ENCODE peak calls at places on chromosomes 13 and 19, in six cellular contexts. G is omental fat pad, B is HFFc6, U is HL-60, C is Calu3, D is fibroblast of mammary gland. J is an unnamed sample.

GRCh38 chr19:58450836-58451357 is 525 bp upstream of the ZNF324B start:
- DNase-seq in G (no peak), B (no peak), U (no peak), C (no peak), D (no peak), J (no peak)

GRCh38 chr19:10271543-10272086 is 695 bp downstream of the ICAM1 start:
- DNase-seq in G (no peak), B (no peak), U (peak), C (no peak), D (no peak), J (no peak)

GRCh38 chr19:28701491-28701890 is 511.5 kb downstream of the UQCRFS1 start:
- DNase-seq in G (no peak), B (peak), U (no peak), C (no peak), D (peak), J (no peak)

GRCh38 chr13:73200432-73200831 is 141.6 kb downstream of the KLF5 start:
- DNase-seq in G (no peak), B (no peak), U (no peak), C (no peak), D (peak), J (no peak)

GRCh38 chr19:56317749-56318148 is 3.1 kb upstream of the ZSCAN5A start:
- DNase-seq in G (no peak), B (no peak), U (no peak), C (no peak), D (no peak), J (no peak)

GRCh38 chr13:100646030-100646673 is 28.4 kb downstream of the TMTC4 start:
- DNase-seq in G (no peak), B (no peak), U (no peak), C (peak), D (peak), J (peak)

GRCh38 chr19:38678217-38678890 is 30.9 kb downstream of the ACTN4 start:
- DNase-seq in G (no peak), B (no peak), U (no peak), C (no peak), D (no peak), J (no peak)

GRCh38 chr19:15469513-15470297 is 5.4 kb upstream of the RASAL3 start:
- DNase-seq in G (no peak), B (no peak), U (no peak), C (no peak), D (no peak), J (no peak)

GRCh38 chr19:49520705-49521319 is 7.0 kb upstream of the RCN3 start:
- DNase-seq in G (no peak), B (no peak), U (no peak), C (no peak), D (peak), J (no peak)

GRCh38 chr13:114323349-114323748 is 9.0 kb downstream of the CHAMP1 start:
- DNase-seq in G (no peak), B (no peak), U (no peak), C (no peak), D (no peak), J (no peak)

GRCh38 chr19:49793561-49793840 is 19.6 kb downstream of the FUZ start:
- DNase-seq in G (no peak), B (peak), U (no peak), C (no peak), D (peak), J (no peak)

GRCh38 chr13:21690955-21691354 is 20.1 kb downstream of the FGF9 start:
- DNase-seq in G (no peak), B (no peak), U (no peak), C (no peak), D (no peak), J (no peak)

GRCh38 chr19:29966594-29967249 is 24.7 kb downstream of the URI1 start:
- DNase-seq in G (no peak), B (peak), U (no peak), C (no peak), D (peak), J (no peak)

GRCh38 chr13:44718467-44718866 is 142.3 kb upstream of the TSC22D1 start:
- DNase-seq in G (no peak), B (no peak), U (no peak), C (no peak), D (no peak), J (no peak)

GRCh38 chr19:47507924-47508553 is 6.8 kb downstream of the NAPA start:
- DNase-seq in G (no peak), B (no peak), U (no peak), C (no peak), D (no peak), J (no peak)

GRCh38 chr13:40777166-40777956 is 6.4 kb upstream of the MRPS31 start:
- DNase-seq in G (no peak), B (peak), U (peak), C (peak), D (peak), J (peak)

GRCh38 chr19:14517840-14518505 is at the start of gene DNAJB1:
- DNase-seq in G (no peak), B (peak), U (peak), C (peak), D (peak), J (peak)

GRCh38 chr19:14164724-14165493 is 28.5 kb upstream of the ASF1B start:
- DNase-seq in G (no peak), B (no peak), U (no peak), C (no peak), D (no peak), J (no peak)

GRCh38 chr19:3644351-3645066 is 17.9 kb upstream of the CACTIN start:
- DNase-seq in G (no peak), B (no peak), U (no peak), C (no peak), D (peak), J (no peak)

GRCh38 chr19:49539192-49539952 is 11.6 kb downstream of the RCN3 start:
- DNase-seq in G (no peak), B (no peak), U (no peak), C (no peak), D (no peak), J (no peak)

GRCh38 chr19:519449-519865 is 12.1 kb upstream of the CDC34 start:
- DNase-seq in G (no peak), B (no peak), U (no peak), C (no peak), D (no peak), J (no peak)

GRCh38 chr19:17234911-17235617 is 9.0 kb downstream of the OCEL1 start:
- DNase-seq in G (no peak), B (no peak), U (no peak), C (peak), D (peak), J (peak)

GRCh38 chr13:19927117-19927734 is 31.3 kb upstream of the ZMYM2 start:
- DNase-seq in G (no peak), B (peak), U (no peak), C (no peak), D (peak), J (peak)

GRCh38 chr19:42270346-42271044 is 1.4 kb downstream of the CIC start:
- DNase-seq in G (no peak), B (peak), U (peak), C (peak), D (peak), J (peak)

GRCh38 chr19:10193666-10194499 is 870 bp downstream of the DNMT1 start:
- DNase-seq in G (no peak), B (peak), U (no peak), C (no peak), D (peak), J (peak)

GRCh38 chr19:48617146-48617937 is 1.6 kb downstream of the RPL18 start:
- DNase-seq in G (no peak), B (no peak), U (no peak), C (no peak), D (no peak), J (no peak)

GRCh38 chr13:31051999-31052398 is 109.7 kb downstream of the HSPH1 start:
- DNase-seq in G (no peak), B (no peak), U (no peak), C (no peak), D (no peak), J (no peak)

GRCh38 chr19:46731007-46731501 is 14.1 kb upstream of the PRKD2 start:
- DNase-seq in G (no peak), B (peak), U (peak), C (peak), D (peak), J (peak)

GRCh38 chr13:71798723-71799122 is 68.3 kb downstream of the DACH1 start:
- DNase-seq in G (no peak), B (no peak), U (no peak), C (no peak), D (no peak), J (no peak)

GRCh38 chr13:25249001-25249543 is 38.2 kb downstream of the MTMR6 start:
- DNase-seq in G (no peak), B (peak), U (peak), C (no peak), D (peak), J (no peak)

GRCh38 chr19:8161135-8161646 is 11.8 kb upstream of the FBN3 start:
- DNase-seq in G (no peak), B (no peak), U (no peak), C (no peak), D (peak), J (no peak)

GRCh38 chr19:33520048-33520643 is 1.4 kb downstream of the PEPD start:
- DNase-seq in G (no peak), B (no peak), U (no peak), C (no peak), D (no peak), J (no peak)

GRCh38 chr19:33522371-33522662 is 726 bp upstream of the PEPD start:
- DNase-seq in G (no peak), B (no peak), U (no peak), C (no peak), D (no peak), J (no peak)

GRCh38 chr19:33520844-33521479 is 629 bp downstream of the PEPD start:
- DNase-seq in G (no peak), B (no peak), U (no peak), C (no peak), D (no peak), J (no peak)

GRCh38 chr19:33519416-33519815 is 2.2 kb downstream of the PEPD start:
- DNase-seq in G (no peak), B (no peak), U (no peak), C (no peak), D (peak), J (no peak)

DNA sequence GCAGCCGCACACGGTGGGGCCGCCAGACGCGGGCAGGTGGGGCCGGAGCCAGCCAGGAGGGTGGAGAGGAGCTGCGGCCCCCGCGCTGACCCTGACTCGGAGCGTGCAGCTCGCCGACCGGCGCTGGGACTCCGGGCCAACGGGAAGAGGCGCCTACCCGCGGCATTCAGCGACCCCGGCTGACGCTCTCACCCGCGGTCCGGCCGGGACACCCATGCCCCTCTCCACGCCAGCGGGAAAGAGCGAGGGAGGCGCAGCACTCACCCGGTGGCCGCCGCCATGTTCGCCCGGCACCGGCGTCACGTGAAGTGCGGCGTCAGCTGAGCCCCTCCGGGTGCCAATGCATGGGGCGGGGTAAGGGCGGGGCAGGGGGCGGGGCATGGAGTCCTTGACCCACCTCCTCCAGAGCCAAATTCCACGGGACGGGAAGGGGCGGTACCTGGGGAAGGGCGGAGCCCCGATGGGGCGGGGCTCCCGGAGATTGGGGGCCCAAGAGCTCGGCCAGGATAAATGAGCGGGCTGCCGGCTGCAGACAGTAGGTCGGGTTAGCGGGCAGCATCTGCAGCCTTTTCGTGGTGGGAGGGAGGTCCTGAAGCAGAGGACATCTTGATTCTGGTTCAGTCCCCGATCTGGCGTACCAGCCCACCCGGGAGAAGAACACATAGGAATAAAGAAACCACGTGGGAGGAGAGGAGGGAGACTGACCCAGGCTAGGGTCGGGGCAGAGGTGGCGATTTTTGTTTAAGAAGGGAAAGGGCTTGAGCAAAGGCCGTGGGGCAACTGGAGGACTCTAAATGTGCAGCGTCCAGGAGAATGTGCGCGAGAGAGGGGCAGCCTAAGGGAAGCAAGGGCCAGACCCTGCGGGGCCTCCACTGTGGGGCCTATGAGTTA is at the start of gene PEPD:
- DNase-seq in G (peak), B (peak), U (peak), C (peak), D (peak), J (peak)
- TF ChIP-seq CTCF in G (no peak), B (no peak), U (no peak), C (no peak), D (no peak), J (no peak)

GRCh38 chr19:5536337-5536894 is 31.3 kb downstream of the TINCR start:
- DNase-seq in G (no peak), B (peak), U (no peak), C (peak), D (peak), J (peak)
- TF ChIP-seq CTCF in G (no peak), B (no peak), U (no peak), C (no peak), D (no peak), J (no peak)

DNA sequence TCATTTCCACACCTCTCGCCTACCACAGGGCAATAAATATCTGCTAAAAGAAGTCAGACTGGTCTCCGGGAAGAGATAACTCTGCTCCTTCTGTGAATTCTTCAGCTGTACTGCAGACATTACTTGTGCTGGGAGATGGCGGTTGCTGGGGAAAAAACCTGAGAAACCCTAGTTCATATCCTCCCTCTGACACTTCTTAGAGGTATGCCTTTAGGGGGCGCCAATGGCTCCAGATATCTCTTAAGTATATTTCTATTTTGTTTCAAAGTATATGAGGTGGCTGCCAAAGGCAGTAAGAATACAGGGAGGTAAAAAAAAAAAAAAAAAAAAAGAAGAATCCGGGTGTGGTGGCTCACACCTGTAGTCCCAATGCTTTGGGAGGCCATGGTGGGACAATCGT is 175.2 kb downstream of the PAN3 start:
- DNase-seq in G (no peak), B (peak), U (no peak), C (no peak), D (peak), J (no peak)
- TF ChIP-seq CTCF in G (no peak), B (peak), U (no peak), C (no peak), D (peak), J (no peak)

GRCh38 chr13:35210234-35210633 is 266.3 kb downstream of the MAB21L1 start:
- DNase-seq in G (no peak), B (no peak), U (no peak), C (no peak), D (peak), J (peak)
- TF ChIP-seq CTCF in G (no peak), B (peak), U (no peak), C (no peak), D (peak), J (no peak)

DNA sequence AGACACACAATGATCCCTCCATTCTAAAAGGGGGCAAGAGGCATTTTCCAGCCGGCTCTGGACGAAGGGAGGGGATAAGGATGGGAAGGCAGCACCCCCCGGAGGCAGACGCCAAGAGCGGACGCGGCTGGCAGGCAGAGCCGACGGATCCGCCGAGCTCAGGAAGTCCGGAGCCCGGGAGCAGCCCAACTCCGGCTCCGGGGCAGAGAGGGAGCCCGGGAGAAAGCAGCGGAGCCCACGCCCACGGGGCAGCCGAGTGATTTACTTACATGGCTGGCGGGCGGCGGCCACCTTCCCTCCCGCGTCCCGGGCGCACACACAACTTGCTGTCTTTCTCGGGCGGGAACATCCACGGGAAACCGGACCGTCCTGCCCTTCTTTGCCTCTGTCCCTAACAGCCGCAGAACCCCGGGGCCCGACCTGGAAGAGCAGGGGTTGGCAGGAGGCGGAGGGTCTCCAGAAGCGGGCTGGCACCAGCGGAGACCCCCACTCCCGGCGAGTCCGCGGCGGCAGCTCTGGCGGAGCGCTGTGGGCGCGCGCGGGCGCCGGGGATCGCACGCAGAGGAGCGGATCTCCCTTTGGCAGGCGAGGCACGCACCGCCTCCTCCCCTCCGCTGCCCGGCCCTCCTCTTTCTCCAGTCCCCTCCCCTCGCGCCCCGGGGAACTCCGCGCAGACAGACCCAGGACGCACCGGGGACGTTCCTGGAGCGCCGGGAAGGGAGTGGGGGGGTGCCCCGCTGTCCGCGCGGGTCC is at the start of gene LHFPL6:
- DNase-seq in G (peak), B (peak), U (peak), C (peak), D (peak), J (peak)
- TF ChIP-seq CTCF in G (no peak), B (peak), U (no peak), C (no peak), D (peak), J (peak)

DNA sequence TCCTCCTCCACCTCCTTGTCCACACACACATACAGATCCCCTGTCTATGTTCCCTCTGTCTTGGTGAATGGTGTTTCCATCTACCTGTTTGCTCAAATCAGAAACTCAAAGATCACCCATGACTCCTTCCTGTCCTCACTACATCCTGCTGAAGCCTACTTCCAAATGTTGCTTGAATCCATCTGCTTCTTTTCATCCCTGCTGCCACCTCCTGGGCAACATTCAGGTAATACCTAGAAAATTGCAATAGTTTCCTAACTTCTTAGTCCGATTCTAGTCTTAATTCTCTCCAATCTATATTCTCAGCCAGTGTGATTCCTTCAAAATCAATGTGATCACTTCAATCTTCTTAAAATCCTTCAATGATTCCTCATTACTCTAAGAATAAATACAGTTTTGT is 155.5 kb upstream of the STARD13 start:
- DNase-seq in G (no peak), B (peak), U (no peak), C (peak), D (peak), J (peak)
- TF ChIP-seq CTCF in G (no peak), B (peak), U (no peak), C (no peak), D (peak), J (no peak)

DNA sequence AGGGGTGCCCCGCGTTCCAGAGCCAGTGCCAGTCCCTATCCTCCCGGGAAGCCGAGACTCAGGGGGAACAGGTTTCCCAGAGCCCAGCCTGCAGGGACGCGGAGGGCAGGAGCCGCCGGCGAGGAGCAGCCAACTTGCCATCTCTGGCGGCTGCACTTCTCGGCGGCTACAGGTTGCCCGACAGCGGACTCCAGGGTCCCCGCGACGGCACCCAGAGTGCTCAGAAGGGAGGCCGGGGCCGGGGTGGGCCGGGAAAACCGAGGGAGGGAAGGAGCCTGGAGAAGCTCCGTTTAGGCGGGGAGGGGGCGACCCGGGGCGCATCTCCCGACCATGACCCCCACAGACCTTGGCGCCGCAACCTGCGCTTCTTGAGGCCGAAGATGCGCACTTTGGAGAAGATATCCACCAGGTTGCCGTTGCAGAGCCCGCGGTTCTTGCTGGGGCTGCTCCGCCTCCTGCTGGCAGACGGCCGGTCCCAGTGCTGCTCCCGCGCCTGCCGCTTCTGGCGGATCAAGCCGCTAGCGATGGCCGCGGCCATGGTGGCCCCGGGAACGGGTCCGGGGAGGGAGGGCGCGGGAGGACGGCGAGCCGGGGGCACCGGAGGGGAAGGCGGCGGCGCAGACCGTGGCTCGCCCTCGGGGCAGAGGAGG is 463.8 kb downstream of the ITGBL1 start:
- DNase-seq in G (no peak), B (no peak), U (no peak), C (no peak), D (peak), J (no peak)
- TF ChIP-seq CTCF in G (no peak), B (peak), U (no peak), C (no peak), D (peak), J (no peak)

GRCh38 chr13:29369060-29369743 is 226.3 kb downstream of the SLC7A1 start:
- DNase-seq in G (no peak), B (peak), U (peak), C (peak), D (peak), J (peak)
- TF ChIP-seq CTCF in G (no peak), B (peak), U (peak), C (no peak), D (peak), J (peak)

GRCh38 chr19:31055454-31055853 is 293.8 kb downstream of the TSHZ3 start:
- DNase-seq in G (no peak), B (no peak), U (no peak), C (no peak), D (no peak), J (no peak)
- TF ChIP-seq CTCF in G (no peak), B (no peak), U (no peak), C (no peak), D (no peak), J (no peak)

J was measured in RWPE1.